ENCODE peak calls at places on chromosomes 6 and 20, in eight cellular contexts. One of them, this sample, is unnamed.

GRCh38 chr6:151240036-151240685 is 394 bp downstream of the AKAP12 start:
- DNase-seq in upper lobe of right lung: peak; percentile 72
- DNase-seq in GM12878: no peak
- DNase-seq in mesenchymal stem cell: peak; percentile 91
- DNase-seq in Karpas-422: no peak
- DNase-seq in MM.1S: no peak
- DNase-seq in cardiac muscle cell: peak; percentile 90
- DNase-seq in SK-N-SH: peak; percentile 84
- DNase-seq in this sample: peak; percentile 48

GRCh38 chr20:47664744-47665143 is 120.5 kb downstream of the SULF2 start:
- DNase-seq in upper lobe of right lung: no peak
- DNase-seq in GM12878: no peak
- DNase-seq in mesenchymal stem cell: no peak
- DNase-seq in Karpas-422: no peak
- DNase-seq in MM.1S: no peak
- DNase-seq in cardiac muscle cell: no peak
- DNase-seq in SK-N-SH: no peak
- DNase-seq in this sample: no peak

GRCh38 chr6:125944434-125944816 is 12.1 kb upstream of the HINT3 start:
- DNase-seq in upper lobe of right lung: peak; percentile 78
- DNase-seq in GM12878: no peak
- DNase-seq in mesenchymal stem cell: peak; percentile 92
- DNase-seq in Karpas-422: no peak
- DNase-seq in MM.1S: no peak
- DNase-seq in cardiac muscle cell: no peak
- DNase-seq in SK-N-SH: no peak
- DNase-seq in this sample: peak; percentile 92

GRCh38 chr6:168039849-168040248 is 39.2 kb downstream of the FRMD1 start:
- DNase-seq in upper lobe of right lung: peak; percentile 57
- DNase-seq in GM12878: no peak
- DNase-seq in mesenchymal stem cell: no peak
- DNase-seq in Karpas-422: no peak
- DNase-seq in MM.1S: no peak
- DNase-seq in cardiac muscle cell: no peak
- DNase-seq in SK-N-SH: no peak
- DNase-seq in this sample: no peak

GRCh38 chr6:31829633-31830492 is 2.3 kb downstream of the HSPA1B start:
- DNase-seq in upper lobe of right lung: no peak
- DNase-seq in GM12878: no peak
- DNase-seq in mesenchymal stem cell: peak; percentile 74
- DNase-seq in Karpas-422: peak; percentile 79
- DNase-seq in MM.1S: peak; percentile 63
- DNase-seq in cardiac muscle cell: peak; percentile 41
- DNase-seq in SK-N-SH: no peak
- DNase-seq in this sample: no peak

GRCh38 chr6:34223964-34224940 is 12.4 kb upstream of the HMGA1 start:
- DNase-seq in upper lobe of right lung: peak; percentile 96
- DNase-seq in GM12878: peak; percentile 88
- DNase-seq in mesenchymal stem cell: peak; percentile 99
- DNase-seq in Karpas-422: peak; percentile 95
- DNase-seq in MM.1S: peak; percentile 94
- DNase-seq in cardiac muscle cell: peak; percentile 91
- DNase-seq in SK-N-SH: peak; percentile 99
- DNase-seq in this sample: peak; percentile 96

GRCh38 chr6:57173056-57173885 is 1.1 kb downstream of the BAG2 start:
- DNase-seq in upper lobe of right lung: no peak
- DNase-seq in GM12878: no peak
- DNase-seq in mesenchymal stem cell: peak; percentile 52
- DNase-seq in Karpas-422: peak; percentile 84
- DNase-seq in MM.1S: peak; percentile 27
- DNase-seq in cardiac muscle cell: peak; percentile 22
- DNase-seq in SK-N-SH: peak; percentile 36
- DNase-seq in this sample: no peak

GRCh38 chr6:149499066-149499465 is 14.3 kb upstream of the ZC3H12D start:
- DNase-seq in upper lobe of right lung: no peak
- DNase-seq in GM12878: no peak
- DNase-seq in mesenchymal stem cell: peak; percentile 95
- DNase-seq in Karpas-422: no peak
- DNase-seq in MM.1S: no peak
- DNase-seq in cardiac muscle cell: no peak
- DNase-seq in SK-N-SH: no peak
- DNase-seq in this sample: no peak

GRCh38 chr20:13336308-13337089 is 115.4 kb downstream of the ISM1 start:
- DNase-seq in upper lobe of right lung: no peak
- DNase-seq in GM12878: no peak
- DNase-seq in mesenchymal stem cell: no peak
- DNase-seq in Karpas-422: no peak
- DNase-seq in MM.1S: no peak
- DNase-seq in cardiac muscle cell: no peak
- DNase-seq in SK-N-SH: no peak
- DNase-seq in this sample: no peak

GRCh38 chr6:392441-393390 is 1.2 kb downstream of the IRF4 start:
- DNase-seq in upper lobe of right lung: no peak
- DNase-seq in GM12878: no peak
- DNase-seq in mesenchymal stem cell: no peak
- DNase-seq in Karpas-422: no peak
- DNase-seq in MM.1S: no peak
- DNase-seq in cardiac muscle cell: peak; percentile 11
- DNase-seq in SK-N-SH: no peak
- DNase-seq in this sample: peak; percentile 86

GRCh38 chr6:66508433-66508832 is 801.4 kb upstream of the EYS start:
- DNase-seq in upper lobe of right lung: no peak
- DNase-seq in GM12878: no peak
- DNase-seq in mesenchymal stem cell: peak; percentile 69
- DNase-seq in Karpas-422: no peak
- DNase-seq in MM.1S: no peak
- DNase-seq in cardiac muscle cell: no peak
- DNase-seq in SK-N-SH: no peak
- DNase-seq in this sample: no peak

GRCh38 chr6:46642928-46643751 is 9.5 kb downstream of the CYP39A1 start:
- DNase-seq in upper lobe of right lung: no peak
- DNase-seq in GM12878: no peak
- DNase-seq in mesenchymal stem cell: no peak
- DNase-seq in Karpas-422: peak; percentile 67
- DNase-seq in MM.1S: no peak
- DNase-seq in cardiac muscle cell: no peak
- DNase-seq in SK-N-SH: no peak
- DNase-seq in this sample: no peak

GRCh38 chr6:24614048-24614420 is 32.0 kb downstream of the KIAA0319 start:
- DNase-seq in upper lobe of right lung: no peak
- DNase-seq in GM12878: no peak
- DNase-seq in mesenchymal stem cell: no peak
- DNase-seq in Karpas-422: no peak
- DNase-seq in MM.1S: no peak
- DNase-seq in cardiac muscle cell: no peak
- DNase-seq in SK-N-SH: no peak
- DNase-seq in this sample: no peak

GRCh38 chr6:166904101-166904746 is 52.1 kb downstream of the RNASET2 start:
- DNase-seq in upper lobe of right lung: no peak
- DNase-seq in GM12878: no peak
- DNase-seq in mesenchymal stem cell: no peak
- DNase-seq in Karpas-422: peak; percentile 64
- DNase-seq in MM.1S: no peak
- DNase-seq in cardiac muscle cell: peak; percentile 38
- DNase-seq in SK-N-SH: no peak
- DNase-seq in this sample: peak; percentile 58

DNA sequence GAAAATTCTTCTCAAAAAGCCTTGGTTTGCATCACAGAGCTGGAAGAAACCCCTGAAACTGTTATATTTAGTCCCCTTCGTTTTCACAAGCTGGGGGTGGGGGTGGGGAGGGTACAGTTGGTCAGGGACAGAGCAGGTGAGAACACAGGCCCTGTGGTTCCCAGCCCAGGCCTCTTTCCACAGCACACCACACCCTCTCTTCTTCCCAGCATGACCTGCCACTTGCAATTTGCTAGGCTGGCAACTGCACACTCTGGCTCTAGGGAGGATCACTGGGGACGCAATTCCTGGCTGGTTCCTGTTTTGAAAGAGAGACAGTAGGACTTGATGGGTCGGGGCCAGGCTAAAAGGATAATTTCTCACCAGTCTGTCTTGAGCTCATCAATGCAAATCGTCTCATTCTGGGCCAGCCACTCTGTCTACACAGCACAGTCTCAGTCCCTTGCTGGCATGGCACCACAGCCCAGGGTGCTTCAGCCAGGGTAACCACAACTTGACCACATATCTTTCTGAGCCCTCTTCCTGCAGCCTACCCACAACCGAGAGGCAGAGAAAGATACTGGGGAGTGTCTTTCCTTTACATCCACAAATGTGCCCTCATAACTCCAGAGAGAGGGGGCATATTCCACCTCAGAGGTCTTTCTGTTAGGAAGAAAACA is 41.6 kb upstream of the EMILIN3 start:
- DNase-seq in upper lobe of right lung: no peak
- DNase-seq in GM12878: peak; percentile 48
- DNase-seq in mesenchymal stem cell: no peak
- DNase-seq in Karpas-422: no peak
- DNase-seq in MM.1S: peak; percentile 92
- DNase-seq in cardiac muscle cell: no peak
- DNase-seq in SK-N-SH: no peak
- DNase-seq in this sample: no peak
- H3K36me3 ChIP-seq in upper lobe of right lung: peaks cover 90% of the 10 kb centered on the region
- H3K36me3 ChIP-seq in GM12878: peaks cover 8% of the 10 kb centered on the region
- H3K36me3 ChIP-seq in mesenchymal stem cell: peaks cover 97% of the 10 kb centered on the region
- H3K36me3 ChIP-seq in Karpas-422: peaks cover 5% of the 10 kb centered on the region
- H3K36me3 ChIP-seq in MM.1S: no peaks in the 10 kb centered on the region
- H3K36me3 ChIP-seq in cardiac muscle cell: peaks cover 59% of the 10 kb centered on the region
- H3K36me3 ChIP-seq in SK-N-SH: peaks cover 92% of the 10 kb centered on the region
- H3K36me3 ChIP-seq in this sample: peaks cover 100% of the 10 kb centered on the region

DNA sequence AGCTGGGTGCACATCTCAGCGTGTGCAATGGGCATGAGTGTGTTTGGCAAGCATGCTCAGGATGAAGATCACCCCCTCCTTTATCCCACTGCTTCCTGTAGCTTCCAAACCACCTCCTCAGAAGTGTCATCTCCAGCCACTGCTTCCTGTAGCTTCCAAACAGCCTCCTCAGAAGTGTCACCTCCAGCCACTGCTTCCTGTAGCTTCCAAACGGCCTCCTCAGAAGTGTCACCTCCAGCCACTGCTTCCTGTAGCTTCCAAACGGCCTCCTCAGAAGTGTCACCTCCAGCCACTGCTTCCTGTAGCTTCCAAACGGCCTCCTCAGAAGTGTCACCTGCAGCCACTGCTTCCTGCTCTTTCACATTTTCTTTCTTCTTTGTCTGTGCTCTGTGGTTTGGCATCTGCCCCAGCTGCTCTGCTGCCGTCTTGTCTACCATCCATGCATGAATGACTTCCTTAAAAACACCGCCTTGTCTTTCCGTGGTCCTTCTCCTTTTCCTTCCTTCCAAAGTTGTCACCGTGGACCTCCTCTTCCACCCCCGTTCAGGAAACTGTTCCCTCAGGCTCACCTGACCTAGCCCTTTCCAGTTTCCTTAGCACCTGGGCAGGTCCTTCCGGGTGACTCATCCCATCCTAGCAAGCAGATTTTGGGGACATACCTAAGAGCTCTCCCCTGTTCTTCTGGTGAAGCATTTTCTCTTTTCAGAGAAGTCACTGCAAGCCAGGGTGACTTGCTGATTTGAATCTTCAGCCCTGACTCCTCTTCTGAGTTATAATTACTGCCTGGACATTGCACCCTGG is 43.5 kb upstream of the TIAM2 start:
- DNase-seq in upper lobe of right lung: no peak
- DNase-seq in GM12878: peak; percentile 28
- DNase-seq in mesenchymal stem cell: no peak
- DNase-seq in Karpas-422: peak; percentile 68
- DNase-seq in MM.1S: no peak
- DNase-seq in cardiac muscle cell: no peak
- DNase-seq in SK-N-SH: no peak
- DNase-seq in this sample: no peak
- H3K27ac ChIP-seq in upper lobe of right lung: no peak overlapping the region
- H3K27ac ChIP-seq in GM12878: no peak overlapping the region
- H3K27ac ChIP-seq in mesenchymal stem cell: no peak overlapping the region
- H3K27ac ChIP-seq in Karpas-422: peak overlapping the region; percentile 70
- H3K27ac ChIP-seq in MM.1S: no peak overlapping the region
- H3K27ac ChIP-seq in cardiac muscle cell: no peak overlapping the region
- H3K27ac ChIP-seq in SK-N-SH: no peak overlapping the region
- H3K27ac ChIP-seq in this sample: no peak overlapping the region

DNA sequence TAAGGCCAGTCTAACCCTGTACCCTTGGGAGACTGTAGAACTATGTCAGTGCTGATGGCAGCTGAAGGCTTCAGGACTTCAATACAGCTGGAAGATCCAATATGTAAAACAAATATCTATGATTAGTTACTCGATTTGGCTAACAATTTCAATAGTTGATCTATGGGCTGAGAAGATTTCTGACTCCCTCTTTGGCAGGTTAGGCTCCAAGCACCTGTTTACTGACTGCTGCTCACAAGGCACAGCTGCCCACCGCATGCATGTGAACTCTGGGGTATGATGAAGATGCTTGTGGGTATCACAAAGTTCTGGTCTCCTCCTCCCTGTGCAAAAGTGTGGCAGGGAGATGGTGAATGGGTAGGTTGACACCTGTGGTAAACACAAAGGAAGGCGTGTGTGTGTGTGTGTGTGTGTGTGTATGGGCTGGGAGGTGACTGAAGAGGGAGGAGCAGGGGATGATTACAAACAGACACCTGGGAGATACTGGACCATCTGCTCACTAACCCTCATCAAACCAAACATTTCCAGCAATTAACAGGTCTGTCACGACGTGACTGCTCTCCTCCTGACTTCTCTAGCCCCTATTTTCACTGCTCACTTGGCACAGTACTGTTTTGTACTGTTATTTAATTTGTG is 18.1 kb downstream of the ELMO2 start:
- DNase-seq in upper lobe of right lung: no peak
- DNase-seq in GM12878: no peak
- DNase-seq in mesenchymal stem cell: no peak
- DNase-seq in Karpas-422: peak; percentile 91
- DNase-seq in MM.1S: no peak
- DNase-seq in cardiac muscle cell: no peak
- DNase-seq in SK-N-SH: no peak
- DNase-seq in this sample: no peak
- H3K36me3 ChIP-seq in upper lobe of right lung: peaks cover 100% of the 10 kb centered on the region
- H3K36me3 ChIP-seq in GM12878: peaks cover 11% of the 10 kb centered on the region
- H3K36me3 ChIP-seq in mesenchymal stem cell: peaks cover 96% of the 10 kb centered on the region
- H3K36me3 ChIP-seq in Karpas-422: peaks cover 68% of the 10 kb centered on the region
- H3K36me3 ChIP-seq in MM.1S: peaks cover 2% of the 10 kb centered on the region
- H3K36me3 ChIP-seq in cardiac muscle cell: peaks cover 52% of the 10 kb centered on the region
- H3K36me3 ChIP-seq in SK-N-SH: peaks cover 89% of the 10 kb centered on the region
- H3K36me3 ChIP-seq in this sample: peaks cover 77% of the 10 kb centered on the region

DNA sequence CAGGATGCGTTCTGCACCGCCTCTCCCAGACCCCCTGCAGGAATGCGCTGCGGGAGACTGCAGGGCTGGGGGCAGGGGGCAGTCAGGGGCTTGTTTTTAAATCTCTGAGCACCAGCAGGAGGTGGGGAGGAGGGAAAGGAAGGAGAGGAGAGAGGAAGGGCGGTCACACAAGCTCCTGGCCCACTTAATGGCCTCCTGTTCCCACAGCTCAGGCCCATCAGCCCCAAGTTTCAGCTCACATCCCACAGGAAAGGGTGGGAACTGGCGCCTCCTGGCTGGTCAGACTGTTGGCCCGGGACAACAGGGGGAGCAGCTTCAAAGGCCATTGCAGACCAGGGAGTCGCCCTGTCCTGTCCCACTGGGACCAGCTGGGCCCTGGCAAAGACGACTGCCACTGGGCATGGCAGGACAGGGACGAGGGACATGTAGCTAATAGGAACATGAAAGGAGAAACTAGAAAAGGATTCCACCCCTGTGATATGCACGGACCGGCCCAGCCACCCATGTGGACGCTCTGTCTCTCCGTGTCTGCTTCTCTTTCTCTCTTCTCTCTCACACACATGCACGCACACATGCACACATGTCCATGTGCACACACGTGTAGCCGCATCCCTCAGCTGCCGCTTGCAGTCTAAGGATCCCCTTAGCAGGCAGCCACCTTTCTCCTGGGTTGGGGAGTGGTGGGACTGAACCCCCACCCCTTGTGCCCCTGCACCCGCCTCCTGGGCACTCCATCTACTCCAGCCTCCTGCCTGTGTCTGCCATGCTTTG is 34.6 kb downstream of the TFEB start:
- DNase-seq in upper lobe of right lung: no peak
- DNase-seq in GM12878: no peak
- DNase-seq in mesenchymal stem cell: no peak
- DNase-seq in Karpas-422: no peak
- DNase-seq in MM.1S: no peak
- DNase-seq in cardiac muscle cell: no peak
- DNase-seq in SK-N-SH: no peak
- DNase-seq in this sample: no peak
- H3K27ac ChIP-seq in upper lobe of right lung: peak overlapping the region; percentile 4
- H3K27ac ChIP-seq in GM12878: no peak overlapping the region
- H3K27ac ChIP-seq in mesenchymal stem cell: peak overlapping the region; percentile 85
- H3K27ac ChIP-seq in Karpas-422: no peak overlapping the region
- H3K27ac ChIP-seq in MM.1S: no peak overlapping the region
- H3K27ac ChIP-seq in cardiac muscle cell: no peak overlapping the region
- H3K27ac ChIP-seq in SK-N-SH: peak overlapping the region; percentile 100
- H3K27ac ChIP-seq in this sample: no peak overlapping the region

This sample was measured in upper lobe of left lung.